ENCODE peak calls at places on chromosomes 3 and 15, in five cellular contexts. Y is astrocyte of the spinal cord, R is B cell, O is tibial artery, J is thyroid gland. L is an unnamed sample.

GRCh38 chr15:68271854-68272471 is 5.6 kb upstream of the FEM1B start:
- DNase-seq in Y (peak), R (no peak), O (no peak), J (no peak), L (no peak)

GRCh38 chr3:177538743-177539730 is 341.8 kb upstream of the TBL1XR1 start:
- DNase-seq in R (peak), O (no peak), J (no peak), Y (no peak), L (no peak)

GRCh38 chr3:90026406-90026805 is 919.0 kb downstream of the EPHA3 start:
- DNase-seq in J (no peak), Y (no peak), O (no peak), R (no peak), L (no peak)

GRCh38 chr15:50003786-50004334 is 115.2 kb downstream of the ATP8B4 start:
- DNase-seq in J (peak), O (peak), Y (peak), R (peak), L (peak)

GRCh38 chr3:168620854-168621253 is 525.1 kb upstream of the GOLIM4 start:
- DNase-seq in J (peak), O (no peak), R (no peak), Y (peak), L (no peak)

GRCh38 chr3:113825090-113825489 is 13.5 kb upstream of the GRAMD1C start:
- DNase-seq in Y (no peak), R (peak), J (no peak), O (no peak), L (peak)

GRCh38 chr15:52163321-52164190 is 27.6 kb downstream of the GNB5 start:
- DNase-seq in R (no peak), O (no peak), J (no peak), Y (no peak), L (no peak)

GRCh38 chr3:58336135-58336882 is 3.6 kb downstream of the PXK start:
- DNase-seq in O (no peak), R (no peak), J (no peak), Y (peak), L (no peak)

DNA sequence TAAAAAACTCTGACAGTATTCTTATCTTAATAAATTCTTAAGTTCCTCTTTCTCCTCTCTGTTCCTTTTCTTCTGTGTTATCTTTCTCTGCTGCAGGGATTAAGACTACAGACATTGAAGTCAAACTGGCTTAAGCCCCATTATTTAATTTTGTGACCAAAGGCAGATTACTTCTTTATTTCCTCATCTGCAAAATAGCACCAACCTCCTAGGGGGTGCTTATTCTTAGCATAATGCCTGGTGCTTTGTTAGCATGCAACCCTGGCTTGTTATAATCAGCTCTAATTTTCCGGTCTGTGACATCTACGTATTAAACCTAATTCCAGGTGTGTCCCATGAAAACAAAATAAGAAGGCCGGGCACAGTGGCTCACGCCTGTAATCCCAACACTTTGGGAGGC is 23.8 kb downstream of the SEMA6D start:
- DNase-seq in J (no peak), R (no peak), O (no peak), Y (no peak), L (no peak)
- TF ChIP-seq CTCF in J (no peak), R (no peak), O (no peak), Y (no peak), L (no peak)

DNA sequence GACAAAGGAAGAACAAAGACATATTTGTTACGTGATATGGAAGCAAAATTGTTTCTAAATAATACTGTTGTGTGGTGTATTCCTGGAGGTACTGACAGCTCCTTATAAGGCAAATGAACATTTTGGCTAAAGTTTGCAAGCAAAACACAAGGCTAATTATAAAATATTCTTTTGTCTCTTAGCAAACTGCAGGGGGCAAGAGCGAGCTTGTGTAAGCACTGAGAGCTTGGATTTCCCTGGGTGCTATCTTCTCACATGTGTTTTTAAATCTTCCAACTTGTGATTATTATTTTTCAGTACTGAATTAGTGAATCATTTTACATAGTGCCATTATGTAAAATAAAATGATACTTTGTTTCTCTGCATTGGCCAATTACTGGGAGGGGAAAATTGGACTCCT is 611.4 kb downstream of the AGBL1 start:
- DNase-seq in J (peak), R (no peak), Y (no peak), O (no peak), L (no peak)
- TF ChIP-seq CTCF in J (peak), R (no peak), Y (no peak), O (no peak), L (no peak)

GRCh38 chr3:2711081-2711480 is 399.1 kb downstream of the IL5RA start:
- DNase-seq in J (no peak), R (no peak), Y (no peak), O (no peak), L (no peak)

GRCh38 chr3:2714856-2715255 is 395.3 kb downstream of the IL5RA start:
- DNase-seq in R (no peak), J (no peak), Y (no peak), O (no peak), L (peak)

DNA sequence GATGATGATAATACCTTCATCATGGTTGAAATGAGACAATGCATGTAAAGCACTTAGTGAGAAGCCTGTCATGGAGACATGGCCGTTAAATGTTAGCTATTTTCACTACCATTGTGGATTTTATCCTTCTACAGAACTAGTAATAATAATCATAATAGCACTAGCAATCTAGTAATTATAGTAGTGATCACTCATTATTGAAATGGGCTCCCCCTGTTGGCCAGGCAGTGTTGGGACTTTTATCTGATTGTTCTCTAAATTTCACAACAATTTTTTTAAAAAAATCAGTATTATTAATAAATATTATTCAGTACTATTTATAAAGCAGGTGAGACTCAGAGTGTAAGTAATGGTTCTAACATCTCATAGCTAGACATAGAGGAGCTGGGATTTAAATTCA is 396.3 kb downstream of the IL5RA start:
- DNase-seq in R (no peak), Y (no peak), J (peak), O (no peak), L (no peak)
- TF ChIP-seq CTCF in R (peak), Y (no peak), J (peak), O (no peak), L (peak)

DNA sequence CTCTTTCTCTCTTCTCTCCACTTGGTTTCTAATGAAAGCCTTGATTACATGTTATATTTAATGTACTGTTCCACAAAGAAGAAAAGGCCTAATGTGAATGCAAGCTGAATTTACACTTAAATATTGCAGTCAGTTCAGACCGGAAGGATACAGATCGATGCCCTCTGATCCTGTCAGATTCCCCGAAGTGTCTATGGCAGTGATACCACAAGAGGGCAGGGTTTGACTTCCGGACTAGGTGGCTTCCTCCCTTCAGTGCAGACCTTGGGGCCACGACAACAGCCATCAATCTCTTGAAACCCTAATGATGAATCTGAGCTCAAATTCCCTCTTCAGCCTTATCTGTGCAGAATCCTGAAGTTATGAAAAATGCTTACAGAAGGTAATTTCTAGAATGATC is 29.5 kb downstream of the AGTR1 start:
- DNase-seq in O (no peak), Y (peak), R (no peak), J (no peak), L (peak)
- TF ChIP-seq CTCF in O (no peak), Y (peak), R (no peak), J (no peak), L (peak)

L was measured in GM13977.